ENCODE peak calls at places on chromosomes 7 and 10, in six cellular contexts. O, X, B, D, H and S are unnamed samples. For H3K4me1, the result is how much of the 10 kb centered on the place peaks cover.

GRCh38 chr10:132248455-132249231 is 59.1 kb downstream of the STK32C start:
- DNase-seq in O (no peak), X (no peak), B (no peak), D (peak), H (no peak), S (peak)

GRCh38 chr7:45911311-45911710 is 9.8 kb downstream of the IGFBP3 start:
- DNase-seq in O (no peak), X (no peak), B (no peak), D (no peak), H (no peak), S (no peak)

GRCh38 chr7:35848728-35849127 is 47.9 kb downstream of the SEPTIN7 start:
- DNase-seq in O (no peak), X (no peak), B (peak), D (no peak), H (peak), S (no peak)

GRCh38 chr7:115319536-115319935 is 397.6 kb downstream of the MDFIC start:
- DNase-seq in O (no peak), X (no peak), B (no peak), D (no peak), H (no peak), S (no peak)

GRCh38 chr7:131267631-131268030 is 60.0 kb upstream of the MKLN1 start:
- DNase-seq in O (no peak), X (no peak), B (no peak), D (no peak), H (no peak), S (no peak)

GRCh38 chr7:101527844-101528667 is 101.0 kb downstream of the MYL10 start:
- DNase-seq in O (no peak), X (no peak), B (peak), D (no peak), H (peak), S (peak)

GRCh38 chr7:158355456-158356065 is 232.1 kb downstream of the PTPRN2 start:
- DNase-seq in O (peak), X (no peak), B (no peak), D (peak), H (no peak), S (no peak)

GRCh38 chr10:92124524-92125168 is 166.2 kb downstream of the CPEB3 start:
- DNase-seq in O (no peak), X (no peak), B (peak), D (peak), H (peak), S (peak)

GRCh38 chr7:40804477-40805215 is 669.8 kb downstream of the SUGCT start:
- DNase-seq in O (no peak), X (no peak), B (no peak), D (no peak), H (no peak), S (no peak)

GRCh38 chr10:43647576-43647975 is 1.1 kb downstream of the ZNF32 start:
- DNase-seq in O (no peak), X (no peak), B (no peak), D (no peak), H (no peak), S (no peak)

GRCh38 chr7:95723583-95724180 is 48.7 kb upstream of the DYNC1I1 start:
- DNase-seq in O (peak), X (peak), B (peak), D (peak), H (peak), S (no peak)

GRCh38 chr7:35251606-35252310 is 2.1 kb downstream of the TBX20 start:
- DNase-seq in O (no peak), X (no peak), B (no peak), D (no peak), H (no peak), S (no peak)

GRCh38 chr10:73634397-73634796 is 6.9 kb downstream of the MYOZ1 start:
- DNase-seq in O (no peak), X (no peak), B (no peak), D (no peak), H (no peak), S (no peak)

GRCh38 chr7:130917669-130918128 is 183.7 kb upstream of the KLF14 start:
- DNase-seq in O (no peak), X (no peak), B (peak), D (peak), H (no peak), S (no peak)

GRCh38 chr7:44415047-44415446 is 75.4 kb downstream of the NUDCD3 start:
- DNase-seq in O (no peak), X (no peak), B (peak), D (no peak), H (peak), S (no peak)

GRCh38 chr7:136923111-136923510 is 54.7 kb downstream of the CHRM2 start:
- DNase-seq in O (no peak), X (no peak), B (peak), D (no peak), H (peak), S (no peak)

GRCh38 chr10:71663311-71663710 is 56.3 kb downstream of the C10orf105 start:
- DNase-seq in O (no peak), X (no peak), B (no peak), D (peak), H (no peak), S (no peak)

GRCh38 chr7:117322741-117323584 is at the start of gene WNT2:
- DNase-seq in O (no peak), X (no peak), B (peak), D (peak), H (no peak), S (no peak)

GRCh38 chr7:32298403-32299132 is 191.6 kb downstream of the LSM5 start:
- DNase-seq in O (no peak), X (no peak), B (no peak), D (no peak), H (no peak), S (peak)

GRCh38 chr7:19404912-19405329 is 259.7 kb upstream of the FERD3L start:
- DNase-seq in O (peak), X (no peak), B (peak), D (peak), H (peak), S (no peak)

GRCh38 chr10:47015404-47015803 is 104.2 kb downstream of the PTPN20 start:
- DNase-seq in O (no peak), X (no peak), B (no peak), D (no peak), H (no peak), S (no peak)

GRCh38 chr7:24902276-24902675 is 77.7 kb downstream of the OSBPL3 start:
- DNase-seq in O (no peak), X (no peak), B (no peak), D (no peak), H (no peak), S (no peak)

GRCh38 chr7:151507806-151508205 is 11.9 kb downstream of the RHEB start:
- DNase-seq in O (no peak), X (no peak), B (no peak), D (no peak), H (no peak), S (no peak)
- H3K4me1 ChIP-seq in O (under half), X (under half), B (under half), D (half or more), H (under half), S (under half)

DNA sequence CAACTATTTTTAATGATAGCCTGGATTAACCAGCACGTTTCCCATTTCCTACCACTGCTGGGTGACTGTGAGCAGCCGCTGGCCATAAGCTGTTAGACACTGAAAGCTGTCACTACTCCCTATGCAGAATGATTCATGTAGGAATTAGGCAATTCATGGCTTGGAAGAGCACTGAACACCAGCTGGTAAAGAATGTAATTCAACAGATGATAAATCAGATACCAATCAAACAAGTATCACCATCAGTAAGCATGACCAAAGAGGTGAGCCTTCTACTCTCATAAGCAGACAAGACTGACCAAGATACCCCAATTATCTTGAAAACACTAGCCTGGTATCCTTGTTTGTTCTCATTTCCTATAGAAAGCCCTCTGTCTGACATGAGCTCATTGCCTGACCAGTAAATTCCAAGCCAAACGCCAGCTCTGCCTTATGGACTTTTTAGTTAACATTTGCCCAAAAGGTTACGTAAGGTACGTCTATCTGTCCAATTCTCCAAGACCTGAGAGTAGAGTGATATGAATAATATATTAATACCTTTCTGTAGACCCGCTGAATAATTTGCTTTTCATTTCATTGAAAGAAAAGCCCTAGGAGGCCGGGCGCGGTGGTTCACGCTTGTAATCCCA is 127.7 kb downstream of the ELMO1 start:
- DNase-seq in O (no peak), X (no peak), B (no peak), D (peak), H (no peak), S (no peak)
- H3K4me1 ChIP-seq in O (under half), X (under half), B (under half), D (under half), H (under half), S (under half)

GRCh38 chr7:230274-230673 is 37.9 kb downstream of the FAM20C start:
- DNase-seq in O (no peak), X (no peak), B (no peak), D (no peak), H (no peak), S (no peak)
- H3K4me1 ChIP-seq in O (under half), X (under half), B (half or more), D (under half), H (half or more), S (under half)

GRCh38 chr7:106606120-106606519 is 54.8 kb downstream of the CCDC71L start:
- DNase-seq in O (no peak), X (no peak), B (no peak), D (no peak), H (no peak), S (no peak)
- H3K4me1 ChIP-seq in O (under half), X (under half), B (under half), D (under half), H (under half), S (under half)

DNA sequence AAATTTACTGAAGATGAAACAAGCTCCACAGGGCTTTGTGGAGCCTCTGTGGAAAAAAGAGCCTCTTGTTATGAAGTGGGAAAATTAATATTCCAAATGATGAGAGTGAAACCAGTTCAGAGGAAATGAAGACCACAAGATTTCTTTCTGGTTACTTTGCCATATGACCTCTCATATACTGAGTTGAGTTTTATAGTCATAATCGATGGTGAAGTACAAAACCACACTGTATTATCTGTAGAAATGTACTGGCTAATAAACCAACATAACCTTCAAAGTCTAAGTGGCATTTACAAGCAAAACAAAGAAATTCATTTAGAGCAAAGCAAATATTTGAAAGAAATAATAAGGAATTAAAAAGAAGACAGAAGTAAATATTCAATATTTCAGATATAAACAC is 662.6 kb upstream of the ZWINT start:
- DNase-seq in O (no peak), X (no peak), B (no peak), D (no peak), H (no peak), S (no peak)
- H3K4me1 ChIP-seq in O (under half), X (under half), B (under half), D (under half), H (under half), S (under half)